ENCODE peak calls at places on chromosome 21, in six cellular contexts. R is BJ, O is body of pancreas, S is neural progenitor cell, M is brain microvascular endothelial cell, W is astrocyte of the spinal cord. B is an unnamed sample.

GRCh38 chr21:42781150-42781980 is 98.0 kb downstream of the WDR4 start:
- DNase-seq in S (peak), R (no peak), O (peak), M (no peak), W (no peak), B (no peak)

GRCh38 chr21:10466200-10466599 is 55.2 kb upstream of the TPTE start:
- DNase-seq in O (no peak), W (no peak), M (no peak), S (no peak), R (no peak), B (no peak)

GRCh38 chr21:33976082-33976979 is 60.7 kb upstream of the ATP5PO start:
- DNase-seq in S (no peak), W (peak), R (peak), M (peak), O (no peak), B (peak)

GRCh38 chr21:45048968-45049367 is 25.4 kb upstream of the ADARB1 start:
- DNase-seq in S (no peak), W (no peak), R (no peak), O (no peak), M (no peak), B (no peak)

GRCh38 chr21:29499734-29500343 is 201.1 kb downstream of the BACH1 start:
- DNase-seq in W (peak), R (no peak), M (peak), O (no peak), S (peak), B (no peak)

GRCh38 chr21:14493731-14494130 is 52.4 kb downstream of the SAMSN1 start:
- DNase-seq in M (no peak), O (no peak), R (no peak), S (no peak), W (no peak), B (no peak)

GRCh38 chr21:34544032-34544496 is 32.1 kb upstream of the KCNE1 start:
- DNase-seq in S (peak), R (no peak), W (peak), O (peak), M (peak), B (no peak)

GRCh38 chr21:44510508-44511218 is 29.3 kb downstream of the KRTAP10-1 start:
- DNase-seq in O (peak), R (no peak), S (peak), M (peak), W (no peak), B (no peak)

GRCh38 chr21:44802396-44803153 is 955 bp upstream of the UBE2G2 start:
- DNase-seq in W (no peak), M (no peak), O (no peak), S (peak), R (no peak), B (no peak)

GRCh38 chr21:17414766-17415165 is 98.1 kb upstream of the CXADR start:
- DNase-seq in O (peak), W (no peak), M (no peak), R (no peak), S (no peak), B (no peak)

GRCh38 chr21:17231771-17232170 is 281.1 kb upstream of the CXADR start:
- DNase-seq in S (no peak), O (no peak), M (no peak), R (no peak), W (no peak), B (no peak)

GRCh38 chr21:42971897-42972275 is 2.5 kb upstream of the PKNOX1 start:
- DNase-seq in S (no peak), W (no peak), R (no peak), M (no peak), O (no peak), B (no peak)

GRCh38 chr21:33443174-33443573 is 36.6 kb downstream of the TMEM50B start:
- DNase-seq in O (no peak), M (no peak), R (no peak), S (no peak), W (no peak), B (no peak)

GRCh38 chr21:14566889-14567288 is 20.8 kb upstream of the SAMSN1 start:
- DNase-seq in W (no peak), R (no peak), S (no peak), M (no peak), O (no peak), B (no peak)

GRCh38 chr21:34811368-34811767 is 142.6 kb downstream of the CLIC6 start:
- DNase-seq in R (no peak), S (no peak), M (no peak), W (no peak), O (no peak), B (no peak)

GRCh38 chr21:20627594-20627993 is 370.6 kb upstream of the NCAM2 start:
- DNase-seq in R (no peak), M (no peak), S (no peak), W (no peak), O (no peak), B (no peak)

GRCh38 chr21:34946385-34947121 is 102.5 kb downstream of the RUNX1 start:
- DNase-seq in S (no peak), O (no peak), R (no peak), W (no peak), M (no peak), B (no peak)

GRCh38 chr21:43025636-43026180 is 49.9 kb downstream of the CBS start:
- DNase-seq in W (peak), M (peak), S (peak), R (peak), O (no peak), B (peak)

GRCh38 chr21:21101911-21102310 is 103.7 kb downstream of the NCAM2 start:
- DNase-seq in O (no peak), W (peak), S (peak), M (peak), R (no peak), B (no peak)

GRCh38 chr21:36630485-36631206 is 68.3 kb upstream of the SIM2 start:
- DNase-seq in R (no peak), M (peak), W (peak), O (peak), S (peak), B (no peak)
- H3K4me3 ChIP-seq in R (no peak), M (no peak), W (no peak), O (no peak), S (no peak), B (no peak)

DNA sequence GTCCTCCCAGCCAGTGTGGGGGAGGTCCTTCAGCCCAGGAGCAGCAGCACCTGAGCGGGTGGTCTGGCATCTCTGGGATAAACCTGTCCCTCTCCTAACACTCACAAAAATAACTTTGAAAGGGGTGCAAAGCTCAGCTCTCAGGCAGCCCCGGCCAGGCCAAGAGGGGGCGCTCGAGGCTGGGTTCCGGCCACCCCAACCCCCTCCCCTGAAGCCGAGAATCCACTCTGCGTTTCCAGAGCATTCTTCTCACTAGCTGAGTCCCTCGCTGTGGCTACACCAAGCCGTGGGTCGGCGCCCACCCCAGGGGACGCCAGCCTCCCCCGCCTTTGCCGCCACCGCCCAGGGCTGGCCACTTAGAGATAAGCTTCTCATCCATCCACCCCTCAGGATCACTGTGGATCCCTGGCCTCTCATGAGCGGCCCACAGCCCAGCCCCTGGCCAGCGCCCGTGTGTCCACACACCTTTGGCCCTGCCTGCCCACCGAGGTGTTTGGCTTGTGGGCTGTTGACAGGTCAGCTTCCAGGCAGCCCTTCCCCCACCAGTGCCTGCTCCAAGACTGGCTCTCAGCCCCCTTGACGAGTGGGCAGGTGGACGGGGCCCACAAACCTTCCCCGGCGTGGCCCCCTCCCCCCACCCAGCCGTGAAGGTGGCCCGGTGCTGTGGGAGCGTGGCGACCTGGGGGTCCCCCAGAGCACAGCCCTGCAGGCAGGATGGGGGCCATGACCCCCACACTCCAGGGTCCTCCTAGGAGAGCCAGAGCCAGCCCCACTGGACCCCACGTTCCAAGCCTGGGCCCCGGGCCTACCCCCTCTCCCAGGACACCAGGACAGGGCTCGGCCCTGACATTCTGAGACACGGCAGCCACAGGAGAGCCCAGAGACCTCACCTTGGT is 1.9 kb downstream of the FTCD start:
- DNase-seq in M (no peak), R (no peak), W (no peak), O (peak), S (peak), B (no peak)
- TF ChIP-seq CTCF in M (peak), R (peak), W (peak), O (peak), S (peak), B (peak)

GRCh38 chr21:41769106-41769505 is 2.3 kb upstream of the RIPK4 start:
- DNase-seq in O (no peak), W (no peak), M (no peak), S (no peak), R (no peak), B (no peak)
- H3K4me3 ChIP-seq in O (no peak), W (peak), M (no peak), S (no peak), R (peak), B (peak)

GRCh38 chr21:18522181-18522771 is 118.7 kb upstream of the TMPRSS15 start:
- DNase-seq in S (peak), O (no peak), R (no peak), M (peak), W (peak), B (no peak)
- TF ChIP-seq CTCF in S (peak), O (no peak), R (no peak), M (peak), W (peak), B (no peak)

DNA sequence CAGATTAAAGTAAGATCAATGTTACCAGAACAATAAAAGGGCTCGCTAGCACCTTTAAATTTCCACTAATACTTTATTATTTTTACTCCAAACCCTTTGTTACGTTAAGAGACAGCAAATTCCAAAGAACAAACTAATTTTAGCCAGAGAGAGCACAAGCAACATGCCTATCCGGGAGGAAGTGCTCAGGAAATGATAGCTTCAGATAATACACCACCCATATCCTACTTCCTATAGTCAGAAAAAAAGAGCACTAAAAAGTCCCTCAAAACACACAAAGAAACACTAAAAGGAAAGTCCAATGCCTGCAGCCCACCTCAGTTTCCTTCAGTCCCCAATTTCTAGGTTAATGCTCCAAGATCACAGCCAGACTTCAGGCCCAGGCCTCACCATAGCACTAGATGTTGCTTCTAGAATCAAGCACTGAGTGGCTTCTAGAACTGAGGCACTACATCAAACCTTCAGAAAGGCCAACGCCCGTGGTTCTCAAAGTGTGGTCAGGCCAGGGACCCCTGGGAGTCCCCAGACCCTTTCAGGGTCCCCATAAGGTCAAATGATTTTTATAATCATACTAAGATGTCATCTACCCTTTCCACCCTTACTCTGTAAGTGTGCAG is 142.6 kb downstream of the PSMG1 start:
- DNase-seq in R (no peak), M (no peak), W (no peak), O (no peak), S (no peak), B (no peak)
- H3K4me3 ChIP-seq in R (no peak), M (no peak), W (no peak), O (no peak), S (no peak), B (no peak)

GRCh38 chr21:25176637-25177412 is 430.5 kb downstream of the MRPL39 start:
- DNase-seq in O (no peak), W (peak), S (no peak), R (no peak), M (no peak), B (no peak)
- TF ChIP-seq CTCF in O (no peak), W (no peak), S (no peak), R (no peak), M (no peak), B (no peak)

DNA sequence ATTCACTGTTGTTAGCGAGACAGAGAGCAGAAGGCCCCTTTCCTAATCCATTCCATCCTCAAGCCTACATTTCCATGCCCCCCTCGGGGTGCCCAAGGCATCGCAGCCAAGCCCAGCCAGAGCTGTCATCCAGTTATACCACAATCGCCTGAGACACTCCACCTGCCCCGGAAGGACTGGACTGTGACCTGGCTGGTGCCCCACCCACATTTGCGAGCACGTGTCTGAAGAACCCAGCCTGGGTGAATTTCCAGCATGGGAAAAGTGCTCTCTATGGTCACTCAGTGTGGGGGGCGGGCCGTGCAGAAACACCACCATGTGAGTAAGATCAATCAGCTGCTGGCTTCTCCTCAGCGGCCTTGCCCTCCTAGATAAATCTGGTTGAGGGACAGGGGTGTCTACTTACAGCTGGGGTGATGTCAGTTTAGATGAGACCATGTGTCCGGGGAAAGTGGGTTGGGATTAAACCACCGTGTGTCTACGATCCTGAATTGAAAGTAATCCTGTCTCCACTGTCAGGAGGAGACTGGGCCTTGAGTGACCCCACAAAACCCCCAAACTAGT is 44.8 kb downstream of the URB1 start:
- DNase-seq in R (no peak), O (no peak), S (no peak), W (no peak), M (no peak), B (no peak)
- H3K4me3 ChIP-seq in R (no peak), O (no peak), S (no peak), W (no peak), M (no peak), B (no peak)

GRCh38 chr21:27700974-27701614 is 734.2 kb upstream of the ADAMTS5 start:
- DNase-seq in R (no peak), M (peak), W (peak), S (peak), O (peak), B (peak)
- TF ChIP-seq CTCF in R (peak), M (peak), W (peak), S (peak), O (peak), B (peak)

GRCh38 chr21:36994501-36995189 is 11.9 kb upstream of the RIPPLY3 start:
- DNase-seq in S (peak), O (no peak), W (no peak), M (no peak), R (no peak), B (no peak)
- H3K4me3 ChIP-seq in S (no peak), O (no peak), W (peak), M (peak), R (no peak), B (no peak)

GRCh38 chr21:36388835-36389234 is 3.6 kb downstream of the CHAF1B start:
- DNase-seq in S (peak), O (peak), M (peak), R (no peak), W (peak), B (no peak)
- TF ChIP-seq CTCF in S (peak), O (no peak), M (peak), R (peak), W (peak), B (no peak)